ENCODE peak calls at places on chromosomes 11 and 22, in eight cellular contexts. M, F, I, C, Y, O, A and J are unnamed samples.

GRCh38 chr11:112025682-112026081 is 474 bp downstream of the DLAT start:
- DNase-seq in C (peak), O (peak), I (no peak), A (no peak), M (no peak), Y (no peak), F (no peak), J (peak)

GRCh38 chr11:1531418-1531817 is 40.7 kb downstream of the DUSP8 start:
- DNase-seq in M (no peak), I (no peak), O (no peak), A (no peak), Y (peak), C (no peak), F (no peak), J (peak)

GRCh38 chr22:48438096-48438495 is 1389.6 kb downstream of the BRD1 start:
- DNase-seq in O (no peak), M (no peak), I (no peak), F (no peak), Y (no peak), A (no peak), C (no peak), J (no peak)

GRCh38 chr11:64802370-64803162 is 448 bp downstream of the MAP4K2 start:
- DNase-seq in I (no peak), M (no peak), O (peak), F (peak), C (no peak), Y (no peak), A (no peak), J (no peak)

GRCh38 chr11:126288237-126288636 is 5.3 kb downstream of the TIRAP start:
- DNase-seq in O (no peak), M (no peak), Y (no peak), C (no peak), I (no peak), A (no peak), F (no peak), J (no peak)

GRCh38 chr11:106695506-106695905 is 322.8 kb downstream of the GUCY1A2 start:
- DNase-seq in O (peak), Y (no peak), I (no peak), A (no peak), M (no peak), F (peak), C (no peak), J (peak)

GRCh38 chr22:29442976-29443375 is 4.6 kb downstream of the RFPL1 start:
- DNase-seq in A (no peak), F (no peak), I (no peak), M (no peak), O (no peak), Y (no peak), C (no peak), J (peak)

GRCh38 chr11:65041206-65042035 is at the start of gene SAC3D1:
- DNase-seq in O (peak), M (no peak), C (peak), I (no peak), Y (no peak), F (no peak), A (no peak), J (peak)

GRCh38 chr11:131809203-131809948 is 439.0 kb downstream of the NTM start:
- DNase-seq in A (no peak), Y (no peak), I (no peak), C (no peak), M (no peak), F (no peak), O (no peak), J (peak)

GRCh38 chr11:21811572-21811971 is 381.3 kb upstream of the ANO5 start:
- DNase-seq in M (no peak), I (no peak), A (peak), F (no peak), C (peak), Y (no peak), O (no peak), J (no peak)

DNA sequence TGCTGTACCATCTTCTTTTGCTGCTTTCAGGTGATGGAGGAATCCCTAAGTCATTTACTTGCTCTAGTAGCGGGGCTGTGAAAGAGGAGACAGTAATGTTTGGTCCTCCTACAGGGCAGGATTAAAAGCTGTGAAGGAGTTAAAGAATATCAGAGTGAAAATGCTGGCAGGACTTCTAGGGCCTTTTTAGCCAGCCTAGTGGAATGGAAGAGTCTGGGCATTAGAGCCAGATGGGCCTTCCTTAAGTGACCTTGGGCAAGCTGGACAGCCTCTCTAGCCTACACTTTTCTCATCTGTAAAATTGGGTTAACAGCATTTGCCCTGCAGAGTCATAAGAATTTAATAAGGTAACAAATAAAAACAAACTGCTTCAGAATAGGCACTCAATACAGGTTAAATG is 114.7 kb downstream of the RBFOX2 start:
- DNase-seq in C (no peak), F (no peak), M (no peak), O (no peak), A (no peak), Y (no peak), I (no peak), J (no peak)
- H3K4me3 ChIP-seq in C (no peak), F (peak), M (peak), O (peak), A (peak), Y (peak), I (peak), J (peak)

DNA sequence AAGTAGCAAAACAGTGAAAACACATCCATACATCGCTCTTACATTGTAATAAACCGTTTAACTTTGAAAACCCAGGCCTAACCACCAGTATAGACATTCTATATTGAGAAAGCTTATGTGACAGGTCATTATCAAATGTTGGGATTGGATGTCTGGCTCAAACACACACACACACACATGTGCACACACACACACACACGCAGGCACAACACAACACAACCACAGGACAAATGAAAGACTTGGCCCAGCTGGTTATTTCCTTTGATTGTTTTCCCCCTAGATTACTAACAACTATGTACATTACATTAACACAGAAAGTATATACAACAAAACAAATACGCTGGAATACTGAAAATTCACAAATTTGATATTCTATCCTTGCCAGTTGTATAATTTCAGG is 119.7 kb downstream of the APOL5 start:
- DNase-seq in F (no peak), I (no peak), Y (no peak), C (no peak), O (peak), A (no peak), M (no peak), J (peak)
- H3K4me3 ChIP-seq in F (no peak), I (no peak), Y (no peak), C (peak), O (peak), A (no peak), M (no peak), J (peak)

GRCh38 chr11:94933225-94934130 is 39.9 kb downstream of the CWC15 start:
- DNase-seq in I (no peak), F (peak), O (peak), C (no peak), A (no peak), M (peak), Y (peak), J (peak)
- H3K4me3 ChIP-seq in I (no peak), F (no peak), O (peak), C (no peak), A (no peak), M (no peak), Y (no peak), J (no peak)

DNA sequence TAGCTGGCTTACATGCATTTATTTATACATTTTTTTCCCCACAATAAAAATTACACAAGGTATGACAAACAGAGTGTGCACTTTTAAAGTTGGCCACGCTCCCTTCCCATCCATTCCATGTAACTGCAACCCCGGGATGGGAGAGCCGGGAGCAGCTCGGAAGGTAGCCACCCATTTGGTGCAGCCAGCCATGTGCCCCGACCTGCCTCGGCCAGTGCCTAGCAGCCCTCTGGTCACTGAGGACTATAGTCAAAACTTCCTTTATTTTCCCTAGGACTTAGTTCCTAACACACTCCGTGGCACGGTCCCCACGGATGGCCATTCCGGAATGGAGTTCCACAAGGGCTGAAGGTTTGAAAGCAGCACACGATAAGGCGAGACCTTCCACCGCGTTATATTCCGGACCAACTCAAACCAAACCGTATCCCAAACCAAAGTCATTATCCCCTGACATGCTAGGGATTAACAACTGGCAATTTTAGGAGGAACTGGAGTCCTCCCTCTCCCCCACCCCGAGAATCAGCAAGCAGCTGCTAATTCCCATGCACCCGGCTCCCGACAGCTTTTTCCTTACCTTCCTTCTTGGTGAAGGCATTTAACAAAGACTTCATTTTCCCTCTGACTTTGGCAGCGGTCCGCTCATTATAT is 426.4 kb downstream of the SHANK2 start:
- DNase-seq in Y (no peak), F (no peak), O (no peak), A (no peak), M (no peak), C (no peak), I (no peak), J (no peak)
- H3K4me3 ChIP-seq in Y (no peak), F (no peak), O (peak), A (no peak), M (no peak), C (no peak), I (peak), J (no peak)

GRCh38 chr11:74684661-74685060 is 46.6 kb downstream of the CHRDL2 start:
- DNase-seq in O (no peak), A (no peak), I (no peak), M (no peak), F (no peak), C (no peak), Y (no peak), J (no peak)

GRCh38 chr11:74682731-74683278 is 48.4 kb downstream of the CHRDL2 start:
- DNase-seq in C (no peak), O (no peak), I (peak), Y (no peak), M (no peak), F (no peak), A (no peak), J (no peak)

GRCh38 chr11:74683941-74684481 is 47.2 kb downstream of the CHRDL2 start:
- DNase-seq in Y (no peak), M (no peak), I (peak), A (no peak), C (no peak), F (no peak), O (no peak), J (peak)

GRCh38 chr11:74681686-74682651 is 49.3 kb downstream of the CHRDL2 start:
- DNase-seq in M (no peak), I (peak), Y (no peak), F (peak), C (no peak), A (peak), O (no peak), J (no peak)

DNA sequence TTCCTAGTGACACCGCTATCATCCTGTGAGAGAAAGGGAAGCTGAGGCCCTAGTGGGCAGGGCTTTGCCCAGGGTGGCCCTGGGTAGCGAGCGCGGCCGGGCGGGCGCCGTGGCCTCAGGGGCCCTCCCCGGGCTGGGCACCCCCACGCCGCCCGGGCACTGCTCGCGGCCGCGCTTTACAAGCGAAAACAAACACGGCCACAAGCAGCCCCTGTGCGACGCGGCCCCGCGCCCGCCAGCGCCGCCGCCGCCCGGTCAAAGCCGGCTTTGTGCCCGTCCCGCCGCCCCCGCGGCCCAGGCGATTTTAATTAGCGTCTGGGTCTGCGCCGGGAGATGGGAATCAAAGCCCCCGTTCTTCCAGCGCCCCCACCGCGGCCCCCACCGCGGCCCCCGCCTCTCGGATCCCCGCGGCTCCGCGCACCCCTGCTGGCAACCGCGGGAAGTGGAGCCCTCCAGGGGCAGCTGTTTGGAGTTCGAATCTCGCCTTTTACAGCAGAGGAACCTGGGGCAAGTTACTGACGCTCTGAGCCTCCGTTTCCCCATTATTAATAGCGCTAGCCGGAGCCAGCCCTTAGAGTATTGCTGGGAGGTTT is 47.9 kb downstream of the CHRDL2 start:
- DNase-seq in F (no peak), Y (no peak), A (no peak), I (peak), C (no peak), M (no peak), O (no peak), J (no peak)
- H3K4me3 ChIP-seq in F (peak), Y (peak), A (no peak), I (peak), C (peak), M (peak), O (peak), J (peak)

DNA sequence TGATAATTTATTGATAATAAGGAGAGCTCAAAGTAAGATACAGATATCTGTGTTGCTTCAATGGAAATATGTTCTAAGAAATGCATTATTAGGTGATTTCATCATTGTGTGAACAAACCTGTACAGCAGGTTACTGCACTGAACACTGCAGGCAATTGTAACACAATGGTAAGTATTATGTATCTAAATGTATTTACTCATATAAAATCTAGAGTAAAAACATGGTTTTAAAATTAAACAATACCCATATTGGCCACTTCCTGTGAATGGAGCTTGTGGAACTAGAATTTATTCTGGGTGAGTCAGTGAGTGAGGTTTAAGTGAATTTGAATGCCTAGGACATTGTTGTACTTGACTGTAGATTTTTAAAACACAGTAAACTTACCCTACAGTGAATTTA is 722.9 kb upstream of the RAG2 start:
- DNase-seq in F (no peak), O (no peak), M (no peak), C (no peak), A (peak), I (no peak), Y (no peak), J (no peak)
- H3K4me3 ChIP-seq in F (no peak), O (no peak), M (no peak), C (no peak), A (no peak), I (no peak), Y (no peak), J (no peak)

DNA sequence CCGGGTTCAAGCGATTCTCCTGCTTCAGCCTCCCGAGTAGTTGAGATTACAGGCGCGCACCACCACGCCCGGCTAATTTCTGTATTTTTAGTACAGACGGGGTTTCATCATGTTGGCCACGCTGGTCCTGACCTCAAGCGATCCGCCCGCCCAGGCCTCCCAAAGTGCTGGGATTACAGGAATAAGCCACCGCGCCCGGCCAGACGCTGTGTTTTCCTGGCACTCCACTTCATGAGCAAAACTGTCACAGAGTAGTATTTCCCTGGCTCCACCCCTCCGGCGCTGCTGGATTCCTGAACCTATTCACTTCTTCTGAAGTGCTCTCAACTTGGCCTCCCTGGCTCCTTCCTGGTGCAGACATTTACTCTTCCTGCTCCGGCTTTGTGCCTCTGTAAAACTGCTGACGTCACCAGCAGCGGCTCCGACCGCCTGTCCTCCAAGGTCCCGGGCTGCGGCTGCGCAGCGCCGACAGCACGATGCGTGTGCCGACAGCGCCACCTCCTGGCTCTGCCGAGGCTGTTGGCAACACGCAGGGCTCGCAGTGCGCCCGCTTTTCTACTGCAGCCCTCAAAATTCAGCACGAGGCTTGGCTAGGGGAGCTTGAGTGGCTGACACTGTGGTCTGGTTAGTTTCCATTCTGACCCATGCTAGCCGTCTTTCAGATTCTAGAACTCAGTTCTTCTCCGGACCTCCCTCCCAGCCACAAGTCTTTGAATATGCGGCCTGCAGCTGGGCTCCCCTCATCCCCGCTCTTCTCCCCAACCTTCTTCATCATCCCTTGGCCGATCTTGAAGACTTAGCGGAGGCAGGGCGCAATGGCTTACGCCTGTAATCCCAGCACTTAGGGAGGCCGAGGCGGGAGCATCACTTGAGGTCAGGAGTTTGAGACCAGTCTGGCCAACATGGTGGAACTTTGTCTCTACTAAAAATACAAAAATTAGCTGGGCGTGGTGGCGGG is 36.6 kb downstream of the APOL3 start:
- DNase-seq in M (peak), I (peak), Y (peak), A (peak), O (peak), F (peak), C (peak), J (peak)
- H3K4me3 ChIP-seq in M (peak), I (peak), Y (no peak), A (no peak), O (peak), F (no peak), C (no peak), J (peak)

DNA sequence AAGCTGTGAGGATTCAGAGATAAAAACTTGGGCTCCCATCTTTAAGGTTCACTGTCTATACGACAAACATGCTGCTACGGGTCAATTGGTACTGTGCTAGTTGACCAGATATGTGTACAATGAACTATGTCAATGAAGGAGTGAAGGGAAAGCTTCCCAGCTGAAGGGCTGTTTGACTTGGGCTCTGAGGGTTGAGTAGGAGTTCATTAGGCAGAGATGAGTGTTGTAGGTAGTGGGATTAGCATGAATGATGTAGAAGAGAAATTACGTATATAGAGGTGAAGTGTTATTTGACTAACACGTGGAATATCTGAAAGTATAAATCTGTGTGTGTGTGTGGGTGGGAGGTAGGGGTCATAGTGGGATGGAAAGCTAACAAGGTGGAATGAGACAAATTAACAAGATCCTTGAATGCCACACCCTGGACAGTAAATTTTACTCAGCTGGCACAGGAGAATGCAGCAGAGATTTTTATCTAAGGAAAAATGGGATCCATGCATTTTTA is 169.1 kb downstream of the MIAT start:
- DNase-seq in A (no peak), Y (no peak), M (no peak), F (no peak), O (no peak), I (no peak), C (no peak), J (no peak)
- H3K4me3 ChIP-seq in A (no peak), Y (no peak), M (no peak), F (no peak), O (no peak), I (no peak), C (no peak), J (no peak)